ENCODE peak calls at places on chromosomes 13 and 19, in eight cellular contexts. C, A, F, D, Y, M, X and J are unnamed samples.
A peak's percentile ranks its signal among the peaks of the same experiment; 100 is the strongest.

GRCh38 chr13:34208326-34208725 is 390.4 kb downstream of the RFC3 start:
- DNase-seq in C (peak; percentile 37), A (no peak), F (no peak), D (no peak), Y (no peak), M (no peak), X (no peak), J (no peak)

GRCh38 chr13:91017031-91017668 is 330.3 kb upstream of the MIR17HG start:
- DNase-seq in C (no peak), A (peak; percentile 23), F (peak; percentile 59), D (peak; percentile 28), Y (no peak), M (peak; percentile 49), X (peak; percentile 60), J (no peak)

GRCh38 chr19:18683955-18684641 is 618 bp downstream of the CRTC1 start:
- DNase-seq in C (no peak), A (no peak), F (no peak), D (no peak), Y (no peak), M (peak; percentile 43), X (no peak), J (no peak)

GRCh38 chr13:38969187-38969586 is 21.4 kb downstream of the STOML3 start:
- DNase-seq in C (no peak), A (no peak), F (no peak), D (no peak), Y (no peak), M (no peak), X (no peak), J (no peak)

GRCh38 chr13:108003626-108004025 is 211.7 kb downstream of the LIG4 start:
- DNase-seq in C (no peak), A (no peak), F (peak; percentile 3), D (no peak), Y (no peak), M (no peak), X (no peak), J (no peak)

GRCh38 chr13:101382086-101382485 is 34.2 kb downstream of the NALCN start:
- DNase-seq in C (no peak), A (no peak), F (no peak), D (no peak), Y (no peak), M (peak; percentile 34), X (no peak), J (no peak)

GRCh38 chr13:112510002-112510780 is 77.8 kb downstream of the TUBGCP3 start:
- DNase-seq in C (no peak), A (peak; percentile 25), F (peak; percentile 84), D (peak; percentile 6), Y (no peak), M (peak; percentile 91), X (peak; percentile 53), J (no peak)

GRCh38 chr13:93515267-93515666 is 288.7 kb downstream of the GPC6 start:
- DNase-seq in C (no peak), A (no peak), F (no peak), D (no peak), Y (no peak), M (no peak), X (no peak), J (no peak)

GRCh38 chr13:80022146-80022545 is 318.8 kb downstream of the SPRY2 start:
- DNase-seq in C (no peak), A (no peak), F (peak; percentile 5), D (no peak), Y (no peak), M (no peak), X (no peak), J (no peak)

GRCh38 chr19:1526979-1527649 is 3.2 kb downstream of the PLK5 start:
- DNase-seq in C (no peak), A (no peak), F (no peak), D (no peak), Y (no peak), M (no peak), X (no peak), J (no peak)

GRCh38 chr13:110323172-110323851 is 16.2 kb downstream of the COL4A2 start:
- DNase-seq in C (peak; percentile 65), A (no peak), F (no peak), D (no peak), Y (no peak), M (peak; percentile 79), X (no peak), J (no peak)

GRCh38 chr13:102128216-102128800 is 273.5 kb downstream of the FGF14 start:
- DNase-seq in C (peak; percentile 9), A (no peak), F (no peak), D (no peak), Y (no peak), M (no peak), X (no peak), J (no peak)

GRCh38 chr13:21058361-21058760 is 3.0 kb downstream of the LATS2 start:
- DNase-seq in C (no peak), A (no peak), F (no peak), D (no peak), Y (no peak), M (peak; percentile 42), X (no peak), J (no peak)

GRCh38 chr19:6423499-6424189 is 967 bp downstream of the KHSRP start:
- DNase-seq in C (no peak), A (no peak), F (peak; percentile 93), D (peak; percentile 2), Y (no peak), M (peak; percentile 83), X (peak; percentile 52), J (no peak)

GRCh38 chr19:17160908-17161307 is 54.2 kb upstream of the USE1 start:
- DNase-seq in C (no peak), A (no peak), F (no peak), D (no peak), Y (no peak), M (no peak), X (no peak), J (no peak)

GRCh38 chr13:26423634-26424033 is 133.8 kb upstream of the WASF3 start:
- DNase-seq in C (no peak), A (no peak), F (peak; percentile 76), D (no peak), Y (no peak), M (peak; percentile 16), X (no peak), J (no peak)

GRCh38 chr19:4976412-4977298 is 7.7 kb downstream of the KDM4B start:
- DNase-seq in C (peak; percentile 89), A (peak; percentile 37), F (peak; percentile 82), D (peak; percentile 18), Y (no peak), M (peak; percentile 91), X (peak; percentile 82), J (peak; percentile 52)

GRCh38 chr13:86563308-86563707 is 764.1 kb upstream of the SLITRK6 start:
- DNase-seq in C (no peak), A (no peak), F (no peak), D (no peak), Y (no peak), M (no peak), X (no peak), J (no peak)

GRCh38 chr13:44174769-44175425 is 198.7 kb upstream of the SERP2 start:
- DNase-seq in C (no peak), A (no peak), F (peak; percentile 88), D (no peak), Y (no peak), M (no peak), X (no peak), J (no peak)

GRCh38 chr13:40207110-40207478 is 459.3 kb downstream of the FOXO1 start:
- DNase-seq in C (no peak), A (no peak), F (no peak), D (no peak), Y (no peak), M (no peak), X (no peak), J (no peak)

GRCh38 chr13:56400774-56401173 is 739.9 kb upstream of the PRR20A start:
- DNase-seq in C (no peak), A (no peak), F (no peak), D (no peak), Y (no peak), M (no peak), X (no peak), J (no peak)